ENCODE peak calls at places on chromosomes 7 and 10, in six cellular contexts. Q is tibial nerve, X is sigmoid colon, K is heart left ventricle, E is body of pancreas, P is IMR-90. Z is an unnamed sample.

GRCh38 chr7:84701524-84702306 is 485.1 kb downstream of the SEMA3D start:
- DNase-seq in Q (no peak), X (no peak), K (no peak), E (no peak), P (peak; percentile 98), Z (peak; percentile 21)

GRCh38 chr7:29574659-29575058 is 11.0 kb downstream of the PRR15 start:
- DNase-seq in Q (no peak), X (no peak), K (no peak), E (no peak), P (no peak), Z (no peak)

GRCh38 chr7:48390381-48391327 is 219.4 kb downstream of the ABCA13 start:
- DNase-seq in Q (peak; percentile 55), X (no peak), K (no peak), E (peak; percentile 51), P (no peak), Z (peak; percentile 20)

GRCh38 chr7:5420108-5420840 is 3.4 kb downstream of the TNRC18 start:
- DNase-seq in Q (no peak), X (no peak), K (peak; percentile 71), E (peak; percentile 28), P (no peak), Z (no peak)

GRCh38 chr7:80210400-80210799 is 75.8 kb downstream of the GNAI1 start:
- DNase-seq in Q (no peak), X (no peak), K (no peak), E (no peak), P (peak; percentile 33), Z (no peak)

GRCh38 chr10:43682956-43683355 is 34.3 kb upstream of the ZNF32 start:
- DNase-seq in Q (no peak), X (no peak), K (no peak), E (no peak), P (peak; percentile 71), Z (no peak)

GRCh38 chr10:42998481-42999384 is 78.1 kb upstream of the RET start:
- DNase-seq in Q (no peak), X (peak; percentile 52), K (no peak), E (no peak), P (no peak), Z (no peak)

GRCh38 chr7:127983804-127984332 is 47.4 kb downstream of the LRRC4 start:
- DNase-seq in Q (no peak), X (no peak), K (no peak), E (no peak), P (peak; percentile 24), Z (no peak)

GRCh38 chr7:98210513-98211220 is 572 bp upstream of the BHLHA15 start:
- DNase-seq in Q (no peak), X (peak; percentile 49), K (peak; percentile 64), E (peak; percentile 56), P (no peak), Z (peak; percentile 24)

GRCh38 chr7:28656529-28656928 is 244.2 kb downstream of the CREB5 start:
- DNase-seq in Q (no peak), X (no peak), K (no peak), E (no peak), P (no peak), Z (no peak)

GRCh38 chr7:38539477-38540081 is 91.6 kb downstream of the AMPH start:
- DNase-seq in Q (no peak), X (no peak), K (no peak), E (no peak), P (no peak), Z (no peak)

GRCh38 chr7:924541-925231 is 29.8 kb downstream of the ADAP1 start:
- DNase-seq in Q (no peak), X (peak; percentile 66), K (peak; percentile 63), E (peak; percentile 38), P (peak; percentile 12), Z (peak; percentile 38)

GRCh38 chr7:2734761-2735571 is 47.0 kb downstream of the AMZ1 start:
- DNase-seq in Q (no peak), X (peak; percentile 89), K (no peak), E (peak; percentile 59), P (no peak), Z (peak; percentile 41)

GRCh38 chr7:65269150-65269856 is 104.4 kb upstream of the ZNF92 start:
- DNase-seq in Q (no peak), X (no peak), K (no peak), E (peak; percentile 24), P (peak; percentile 58), Z (no peak)

GRCh38 chr7:37089972-37090371 is 358.7 kb downstream of the ELMO1 start:
- DNase-seq in Q (peak; percentile 50), X (no peak), K (no peak), E (peak; percentile 13), P (no peak), Z (no peak)

GRCh38 chr7:29140873-29141468 is 5.4 kb downstream of the CPVL start:
- DNase-seq in Q (peak; percentile 40), X (no peak), K (no peak), E (peak; percentile 50), P (no peak), Z (peak; percentile 33)

GRCh38 chr7:121395494-121395960 is 581 bp downstream of the FAM3C start:
- DNase-seq in Q (peak; percentile 11), X (no peak), K (peak; percentile 59), E (peak; percentile 33), P (peak; percentile 13), Z (peak; percentile 51)

GRCh38 chr10:68155615-68156205 is 46.4 kb downstream of the MYPN start:
- DNase-seq in Q (no peak), X (no peak), K (no peak), E (no peak), P (peak; percentile 50), Z (no peak)

GRCh38 chr10:114648368-114648767 is 9.7 kb downstream of the ABLIM1 start:
- DNase-seq in Q (no peak), X (no peak), K (no peak), E (no peak), P (peak; percentile 94), Z (no peak)

GRCh38 chr10:114645729-114646128 is 12.3 kb downstream of the ABLIM1 start:
- DNase-seq in Q (no peak), X (no peak), K (no peak), E (no peak), P (no peak), Z (no peak)

GRCh38 chr10:114649217-114649906 is 8.7 kb downstream of the ABLIM1 start:
- DNase-seq in Q (no peak), X (no peak), K (no peak), E (no peak), P (no peak), Z (no peak)

GRCh38 chr10:114646426-114646825 is 11.6 kb downstream of the ABLIM1 start:
- DNase-seq in Q (no peak), X (no peak), K (no peak), E (no peak), P (no peak), Z (no peak)

DNA sequence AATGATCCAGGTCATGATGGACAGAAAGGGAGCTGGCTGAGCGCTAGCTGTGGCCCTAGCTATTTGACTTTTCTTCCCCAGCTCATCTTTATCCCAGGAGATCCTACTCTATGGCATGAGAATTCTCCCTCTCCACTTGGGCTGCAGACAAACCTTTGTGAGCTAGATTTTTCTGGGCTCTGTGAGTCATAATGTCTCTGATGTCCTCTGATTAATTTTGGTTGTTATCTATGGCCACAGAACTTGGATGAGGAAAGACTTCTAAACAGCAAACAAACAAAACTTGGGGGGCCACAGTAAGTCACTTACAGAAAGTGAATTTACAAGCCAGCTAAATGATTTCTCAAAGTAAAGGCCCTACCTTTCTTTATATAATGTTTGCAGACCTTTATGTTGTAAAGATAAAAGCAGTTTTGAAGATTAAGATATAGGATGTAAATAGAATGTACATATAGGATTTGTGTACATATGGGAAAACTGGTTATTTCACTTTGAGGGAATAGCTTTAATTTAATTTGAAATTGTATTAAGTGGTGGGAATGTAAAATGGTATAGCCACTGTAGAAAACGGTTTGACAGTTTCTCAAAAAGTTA is 10.4 kb downstream of the ABLIM1 start:
- DNase-seq in Q (no peak), X (no peak), K (no peak), E (no peak), P (peak; percentile 41), Z (no peak)
- TF ChIP-seq POLR2A in Q (no peak), X (no peak), K (no peak), E (no peak), P (no peak), Z (no peak)

DNA sequence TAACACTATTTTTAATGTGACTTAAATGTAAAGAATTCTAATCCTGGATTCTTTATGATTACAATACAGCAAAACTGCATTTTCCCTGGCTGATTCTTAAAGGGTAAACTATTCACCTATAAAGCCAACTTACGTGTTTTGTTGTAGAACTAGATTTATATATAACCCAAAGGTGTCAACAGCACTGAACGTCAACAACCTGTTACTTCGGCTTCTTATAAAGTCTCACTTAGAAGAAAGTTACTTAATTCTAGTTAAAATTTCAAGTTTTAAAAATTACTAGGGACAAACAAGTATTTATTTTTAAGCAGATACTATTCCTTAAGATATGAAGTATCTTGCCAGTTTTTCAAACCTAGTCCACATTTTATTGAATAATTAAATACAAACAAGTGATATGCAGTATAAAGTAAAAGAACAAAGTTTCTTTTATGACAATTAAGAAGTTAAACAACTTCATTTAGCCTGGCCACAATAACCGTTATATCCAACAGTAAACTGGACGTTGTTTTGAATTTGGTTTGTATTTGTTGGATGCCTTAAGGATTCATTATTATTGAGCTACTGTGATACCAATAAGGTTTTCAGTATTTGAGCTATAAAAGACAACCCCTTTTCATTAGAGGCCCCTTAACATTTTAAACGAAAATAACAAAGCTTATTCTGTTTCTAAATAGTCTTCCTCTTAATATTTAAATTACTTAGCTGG is 83.2 kb downstream of the SNX10 start:
- DNase-seq in Q (no peak), X (no peak), K (no peak), E (no peak), P (no peak), Z (no peak)
- H3K36me3 ChIP-seq in Q (no peaks in the 10 kb centered on the region), X (no peaks in the 10 kb centered on the region), K (no peaks in the 10 kb centered on the region), E (no peaks in the 10 kb centered on the region), P (no peaks in the 10 kb centered on the region), Z (no peaks in the 10 kb centered on the region)

GRCh38 chr7:141551080-141551772 is at the start of gene AGK:
- DNase-seq in Q (peak; percentile 32), X (peak; percentile 81), K (peak; percentile 86), E (peak; percentile 71), P (peak; percentile 75), Z (peak; percentile 69)
- TF ChIP-seq POLR2A in Q (no peak), X (no peak), K (peak; percentile 42), E (peak; percentile 37), P (peak; percentile 67), Z (peak; percentile 14)

GRCh38 chr10:122505885-122506284 is 44.5 kb downstream of the HTRA1 start:
- DNase-seq in Q (no peak), X (no peak), K (no peak), E (no peak), P (no peak), Z (no peak)

GRCh38 chr10:122510326-122510725 is 49.0 kb downstream of the HTRA1 start:
- DNase-seq in Q (no peak), X (no peak), K (no peak), E (no peak), P (no peak), Z (no peak)

GRCh38 chr10:122510736-122511135 is 49.4 kb downstream of the HTRA1 start:
- DNase-seq in Q (no peak), X (no peak), K (no peak), E (no peak), P (no peak), Z (no peak)

GRCh38 chr10:122507661-122508060 is 46.3 kb downstream of the HTRA1 start:
- DNase-seq in Q (no peak), X (no peak), K (no peak), E (no peak), P (no peak), Z (no peak)

DNA sequence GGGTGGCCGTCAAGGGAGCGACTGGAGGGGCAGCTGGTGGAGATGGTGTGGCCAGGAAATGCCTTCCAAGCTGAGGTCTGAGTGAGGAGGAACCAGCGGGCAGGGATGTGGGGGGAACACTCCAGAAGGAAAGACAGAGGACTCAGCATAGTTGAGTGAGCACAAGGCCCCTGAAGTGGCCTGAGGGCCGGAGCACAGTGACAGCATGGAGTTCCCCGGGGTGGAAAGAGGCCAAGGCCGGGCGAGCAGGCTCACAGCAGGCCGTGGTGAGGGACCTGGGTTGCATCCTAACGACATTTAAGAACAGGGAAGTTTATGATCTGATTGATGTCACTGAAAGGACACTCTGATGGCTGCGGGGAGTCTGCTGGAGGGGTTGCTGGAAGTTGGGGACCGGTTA is 48.0 kb downstream of the HTRA1 start:
- DNase-seq in Q (no peak), X (no peak), K (no peak), E (no peak), P (no peak), Z (no peak)
- H3K36me3 ChIP-seq in Q (no peaks in the 10 kb centered on the region), X (peaks cover 65% of the 10 kb centered on the region), K (peaks cover 74% of the 10 kb centered on the region), E (no peaks in the 10 kb centered on the region), P (peaks cover 29% of the 10 kb centered on the region), Z (no peaks in the 10 kb centered on the region)